ENCODE peak calls at places on chromosomes 13 and 19, in eight cellular contexts. One of them, this sample, is unnamed.
A peak's percentile ranks its signal among the peaks of the same experiment; 100 is the strongest.

GRCh38 chr13:110506859-110507566 is 54.5 kb downstream of the RAB20 start:
- DNase-seq in neuronal stem cell: no peak
- DNase-seq in fibroblast of lung: peak; percentile 60
- DNase-seq in mammary epithelial cell: peak; percentile 13
- DNase-seq in endodermal cell: no peak
- DNase-seq in HCT116: no peak
- DNase-seq in NT2/D1: no peak
- DNase-seq in PC-3: peak; percentile 56
- DNase-seq in this sample: peak; percentile 94

GRCh38 chr13:114089751-114090400 is 42.5 kb downstream of the RASA3 start:
- DNase-seq in neuronal stem cell: no peak
- DNase-seq in fibroblast of lung: no peak
- DNase-seq in mammary epithelial cell: no peak
- DNase-seq in endodermal cell: peak; percentile 24
- DNase-seq in HCT116: no peak
- DNase-seq in NT2/D1: no peak
- DNase-seq in PC-3: no peak
- DNase-seq in this sample: no peak

GRCh38 chr19:2549701-2550191 is 73.8 kb downstream of the GADD45B start:
- DNase-seq in neuronal stem cell: no peak
- DNase-seq in fibroblast of lung: peak; percentile 93
- DNase-seq in mammary epithelial cell: peak; percentile 58
- DNase-seq in endodermal cell: no peak
- DNase-seq in HCT116: no peak
- DNase-seq in NT2/D1: no peak
- DNase-seq in PC-3: peak; percentile 76
- DNase-seq in this sample: peak; percentile 64

GRCh38 chr13:20609145-20609544 is 42.2 kb downstream of the IFT88 start:
- DNase-seq in neuronal stem cell: no peak
- DNase-seq in fibroblast of lung: peak; percentile 87
- DNase-seq in mammary epithelial cell: peak; percentile 66
- DNase-seq in endodermal cell: no peak
- DNase-seq in HCT116: no peak
- DNase-seq in NT2/D1: no peak
- DNase-seq in PC-3: peak; percentile 70
- DNase-seq in this sample: no peak

GRCh38 chr19:13033819-13034611 is 38.7 kb downstream of the NFIX start:
- DNase-seq in neuronal stem cell: no peak
- DNase-seq in fibroblast of lung: peak; percentile 59
- DNase-seq in mammary epithelial cell: peak; percentile 68
- DNase-seq in endodermal cell: peak; percentile 91
- DNase-seq in HCT116: peak; percentile 39
- DNase-seq in NT2/D1: no peak
- DNase-seq in PC-3: peak; percentile 79
- DNase-seq in this sample: peak; percentile 89

GRCh38 chr19:14479309-14479984 is 4.3 kb upstream of the PTGER1 start:
- DNase-seq in neuronal stem cell: no peak
- DNase-seq in fibroblast of lung: no peak
- DNase-seq in mammary epithelial cell: no peak
- DNase-seq in endodermal cell: no peak
- DNase-seq in HCT116: no peak
- DNase-seq in NT2/D1: no peak
- DNase-seq in PC-3: no peak
- DNase-seq in this sample: no peak

GRCh38 chr19:5440299-5440698 is 14.9 kb upstream of the ZNRF4 start:
- DNase-seq in neuronal stem cell: no peak
- DNase-seq in fibroblast of lung: no peak
- DNase-seq in mammary epithelial cell: no peak
- DNase-seq in endodermal cell: no peak
- DNase-seq in HCT116: no peak
- DNase-seq in NT2/D1: no peak
- DNase-seq in PC-3: no peak
- DNase-seq in this sample: no peak

GRCh38 chr13:42170029-42170428 is 101.9 kb upstream of the AKAP11 start:
- DNase-seq in neuronal stem cell: peak; percentile 45
- DNase-seq in fibroblast of lung: no peak
- DNase-seq in mammary epithelial cell: no peak
- DNase-seq in endodermal cell: peak; percentile 82
- DNase-seq in HCT116: no peak
- DNase-seq in NT2/D1: peak; percentile 66
- DNase-seq in PC-3: no peak
- DNase-seq in this sample: no peak

GRCh38 chr13:84917252-84917878 is 881.9 kb downstream of the SLITRK6 start:
- DNase-seq in neuronal stem cell: no peak
- DNase-seq in fibroblast of lung: peak; percentile 63
- DNase-seq in mammary epithelial cell: peak; percentile 4
- DNase-seq in endodermal cell: no peak
- DNase-seq in HCT116: no peak
- DNase-seq in NT2/D1: no peak
- DNase-seq in PC-3: peak; percentile 60
- DNase-seq in this sample: no peak

GRCh38 chr19:3979674-3980352 is 5.5 kb downstream of the EEF2 start:
- DNase-seq in neuronal stem cell: no peak
- DNase-seq in fibroblast of lung: no peak
- DNase-seq in mammary epithelial cell: no peak
- DNase-seq in endodermal cell: peak; percentile 53
- DNase-seq in HCT116: no peak
- DNase-seq in NT2/D1: no peak
- DNase-seq in PC-3: no peak
- DNase-seq in this sample: no peak

GRCh38 chr19:32101206-32101605 is 244.2 kb upstream of the ZNF507 start:
- DNase-seq in neuronal stem cell: no peak
- DNase-seq in fibroblast of lung: no peak
- DNase-seq in mammary epithelial cell: no peak
- DNase-seq in endodermal cell: no peak
- DNase-seq in HCT116: no peak
- DNase-seq in NT2/D1: no peak
- DNase-seq in PC-3: no peak
- DNase-seq in this sample: no peak

GRCh38 chr13:112984954-112985802 is 16.2 kb downstream of the MCF2L start:
- DNase-seq in neuronal stem cell: no peak
- DNase-seq in fibroblast of lung: no peak
- DNase-seq in mammary epithelial cell: no peak
- DNase-seq in endodermal cell: no peak
- DNase-seq in HCT116: no peak
- DNase-seq in NT2/D1: no peak
- DNase-seq in PC-3: no peak
- DNase-seq in this sample: peak; percentile 85

GRCh38 chr19:51702754-51703654 is 9.9 kb downstream of the SPACA6 start:
- DNase-seq in neuronal stem cell: no peak
- DNase-seq in fibroblast of lung: no peak
- DNase-seq in mammary epithelial cell: no peak
- DNase-seq in endodermal cell: peak; percentile 92
- DNase-seq in HCT116: no peak
- DNase-seq in NT2/D1: no peak
- DNase-seq in PC-3: no peak
- DNase-seq in this sample: peak; percentile 70

GRCh38 chr13:108352599-108352998 is 83.1 kb downstream of the TNFSF13B start:
- DNase-seq in neuronal stem cell: no peak
- DNase-seq in fibroblast of lung: no peak
- DNase-seq in mammary epithelial cell: no peak
- DNase-seq in endodermal cell: no peak
- DNase-seq in HCT116: no peak
- DNase-seq in NT2/D1: no peak
- DNase-seq in PC-3: no peak
- DNase-seq in this sample: no peak

GRCh38 chr19:10712041-10712440 is 5.8 kb upstream of the DNM2 start:
- DNase-seq in neuronal stem cell: no peak
- DNase-seq in fibroblast of lung: no peak
- DNase-seq in mammary epithelial cell: no peak
- DNase-seq in endodermal cell: peak; percentile 81
- DNase-seq in HCT116: no peak
- DNase-seq in NT2/D1: no peak
- DNase-seq in PC-3: no peak
- DNase-seq in this sample: peak; percentile 55

GRCh38 chr19:35995655-35995993 is 636 bp downstream of the SDHAF1 start:
- DNase-seq in neuronal stem cell: no peak
- DNase-seq in fibroblast of lung: peak; percentile 11
- DNase-seq in mammary epithelial cell: peak; percentile 44
- DNase-seq in endodermal cell: peak; percentile 87
- DNase-seq in HCT116: no peak
- DNase-seq in NT2/D1: no peak
- DNase-seq in PC-3: peak; percentile 40
- DNase-seq in this sample: peak; percentile 56

GRCh38 chr13:35716186-35716585 is 239.7 kb upstream of the MAB21L1 start:
- DNase-seq in neuronal stem cell: no peak
- DNase-seq in fibroblast of lung: peak; percentile 55
- DNase-seq in mammary epithelial cell: no peak
- DNase-seq in endodermal cell: no peak
- DNase-seq in HCT116: no peak
- DNase-seq in NT2/D1: no peak
- DNase-seq in PC-3: peak; percentile 74
- DNase-seq in this sample: no peak

GRCh38 chr19:50330365-50331078 is 1.3 kb upstream of the KCNC3 start:
- DNase-seq in neuronal stem cell: peak; percentile 95
- DNase-seq in fibroblast of lung: no peak
- DNase-seq in mammary epithelial cell: no peak
- DNase-seq in endodermal cell: peak; percentile 97
- DNase-seq in HCT116: peak; percentile 53
- DNase-seq in NT2/D1: no peak
- DNase-seq in PC-3: peak; percentile 80
- DNase-seq in this sample: peak; percentile 76
- H3K9ac ChIP-seq in neuronal stem cell: peak overlapping the region; percentile 22
- H3K9ac ChIP-seq in fibroblast of lung: no peak overlapping the region
- H3K9ac ChIP-seq in mammary epithelial cell: no peak overlapping the region
- H3K9ac ChIP-seq in endodermal cell: no peak overlapping the region
- H3K9ac ChIP-seq in HCT116: peak overlapping the region; percentile 49
- H3K9ac ChIP-seq in NT2/D1: peak overlapping the region; percentile 71
- H3K9ac ChIP-seq in PC-3: no peak overlapping the region
- H3K9ac ChIP-seq in this sample: no peak overlapping the region

GRCh38 chr19:19524053-19524452 is 4.7 kb upstream of the YJEFN3 start:
- DNase-seq in neuronal stem cell: no peak
- DNase-seq in fibroblast of lung: no peak
- DNase-seq in mammary epithelial cell: no peak
- DNase-seq in endodermal cell: no peak
- DNase-seq in HCT116: no peak
- DNase-seq in NT2/D1: no peak
- DNase-seq in PC-3: no peak
- DNase-seq in this sample: no peak

GRCh38 chr19:19526581-19527370 is 1.9 kb upstream of the YJEFN3 start:
- DNase-seq in neuronal stem cell: no peak
- DNase-seq in fibroblast of lung: no peak
- DNase-seq in mammary epithelial cell: no peak
- DNase-seq in endodermal cell: no peak
- DNase-seq in HCT116: no peak
- DNase-seq in NT2/D1: no peak
- DNase-seq in PC-3: no peak
- DNase-seq in this sample: no peak

GRCh38 chr19:19527674-19528625 is 761 bp upstream of the YJEFN3 start:
- DNase-seq in neuronal stem cell: no peak
- DNase-seq in fibroblast of lung: no peak
- DNase-seq in mammary epithelial cell: no peak
- DNase-seq in endodermal cell: no peak
- DNase-seq in HCT116: no peak
- DNase-seq in NT2/D1: no peak
- DNase-seq in PC-3: no peak
- DNase-seq in this sample: no peak

GRCh38 chr19:19527371-19527656 is 1.4 kb upstream of the YJEFN3 start:
- DNase-seq in neuronal stem cell: no peak
- DNase-seq in fibroblast of lung: no peak
- DNase-seq in mammary epithelial cell: no peak
- DNase-seq in endodermal cell: no peak
- DNase-seq in HCT116: no peak
- DNase-seq in NT2/D1: no peak
- DNase-seq in PC-3: no peak
- DNase-seq in this sample: no peak

GRCh38 chr19:19525611-19526380 is 2.9 kb upstream of the YJEFN3 start:
- DNase-seq in neuronal stem cell: no peak
- DNase-seq in fibroblast of lung: no peak
- DNase-seq in mammary epithelial cell: no peak
- DNase-seq in endodermal cell: no peak
- DNase-seq in HCT116: no peak
- DNase-seq in NT2/D1: no peak
- DNase-seq in PC-3: no peak
- DNase-seq in this sample: no peak
- H3K4me3 ChIP-seq in neuronal stem cell: no peak overlapping the region
- H3K4me3 ChIP-seq in fibroblast of lung: no peak overlapping the region
- H3K4me3 ChIP-seq in mammary epithelial cell: no peak overlapping the region
- H3K4me3 ChIP-seq in endodermal cell: no peak overlapping the region
- H3K4me3 ChIP-seq in HCT116: no peak overlapping the region
- H3K4me3 ChIP-seq in NT2/D1: no peak overlapping the region
- H3K4me3 ChIP-seq in PC-3: no peak overlapping the region
- H3K4me3 ChIP-seq in this sample: no peak overlapping the region

GRCh38 chr13:50123002-50123401 is 107.8 kb downstream of the KCNRG start:
- DNase-seq in neuronal stem cell: no peak
- DNase-seq in fibroblast of lung: no peak
- DNase-seq in mammary epithelial cell: no peak
- DNase-seq in endodermal cell: no peak
- DNase-seq in HCT116: no peak
- DNase-seq in NT2/D1: no peak
- DNase-seq in PC-3: no peak
- DNase-seq in this sample: no peak
- H3K4me1 ChIP-seq in neuronal stem cell: peaks cover 11% of the 10 kb centered on the region
- H3K4me1 ChIP-seq in fibroblast of lung: no peaks in the 10 kb centered on the region
- H3K4me1 ChIP-seq in mammary epithelial cell: peaks cover 16% of the 10 kb centered on the region
- H3K4me1 ChIP-seq in endodermal cell: peaks cover 17% of the 10 kb centered on the region
- H3K4me1 ChIP-seq in HCT116: peaks cover 17% of the 10 kb centered on the region
- H3K4me1 ChIP-seq in NT2/D1: peaks cover 2% of the 10 kb centered on the region
- H3K4me1 ChIP-seq in PC-3: peaks cover 10% of the 10 kb centered on the region
- H3K4me1 ChIP-seq in this sample: peaks cover 13% of the 10 kb centered on the region

GRCh38 chr19:6767357-6768235 is at the start of gene SH2D3A:
- DNase-seq in neuronal stem cell: peak; percentile 57
- DNase-seq in fibroblast of lung: peak; percentile 34
- DNase-seq in mammary epithelial cell: peak; percentile 96
- DNase-seq in endodermal cell: peak; percentile 99
- DNase-seq in HCT116: peak; percentile 96
- DNase-seq in NT2/D1: peak; percentile 86
- DNase-seq in PC-3: peak; percentile 99
- DNase-seq in this sample: peak; percentile 98
- H3K9ac ChIP-seq in neuronal stem cell: peak within 1 kb of the TSS; percentile 30
- H3K9ac ChIP-seq in fibroblast of lung: no peak within 1 kb of the TSS
- H3K9ac ChIP-seq in mammary epithelial cell: peak within 1 kb of the TSS; percentile 99
- H3K9ac ChIP-seq in endodermal cell: peak within 1 kb of the TSS; percentile 57
- H3K9ac ChIP-seq in HCT116: peak within 1 kb of the TSS; percentile 77
- H3K9ac ChIP-seq in NT2/D1: peak within 1 kb of the TSS; percentile 88
- H3K9ac ChIP-seq in PC-3: peak within 1 kb of the TSS; percentile 88
- H3K9ac ChIP-seq in this sample: peak within 1 kb of the TSS; percentile 82

GRCh38 chr19:16457195-16457953 is 14.4 kb downstream of the EPS15L1 start:
- DNase-seq in neuronal stem cell: no peak
- DNase-seq in fibroblast of lung: peak; percentile 56
- DNase-seq in mammary epithelial cell: peak; percentile 54
- DNase-seq in endodermal cell: peak; percentile 67
- DNase-seq in HCT116: no peak
- DNase-seq in NT2/D1: no peak
- DNase-seq in PC-3: peak; percentile 5
- DNase-seq in this sample: no peak
- H3K4me3 ChIP-seq in neuronal stem cell: no peak overlapping the region
- H3K4me3 ChIP-seq in fibroblast of lung: no peak overlapping the region
- H3K4me3 ChIP-seq in mammary epithelial cell: no peak overlapping the region
- H3K4me3 ChIP-seq in endodermal cell: no peak overlapping the region
- H3K4me3 ChIP-seq in HCT116: no peak overlapping the region
- H3K4me3 ChIP-seq in NT2/D1: no peak overlapping the region
- H3K4me3 ChIP-seq in PC-3: no peak overlapping the region
- H3K4me3 ChIP-seq in this sample: no peak overlapping the region

GRCh38 chr13:39451860-39452301 is 151.1 kb downstream of the LHFPL6 start:
- DNase-seq in neuronal stem cell: no peak
- DNase-seq in fibroblast of lung: peak; percentile 58
- DNase-seq in mammary epithelial cell: no peak
- DNase-seq in endodermal cell: no peak
- DNase-seq in HCT116: no peak
- DNase-seq in NT2/D1: no peak
- DNase-seq in PC-3: no peak
- DNase-seq in this sample: no peak
- H3K4me1 ChIP-seq in neuronal stem cell: peaks cover 27% of the 10 kb centered on the region
- H3K4me1 ChIP-seq in fibroblast of lung: peaks cover 2% of the 10 kb centered on the region
- H3K4me1 ChIP-seq in mammary epithelial cell: no peaks in the 10 kb centered on the region
- H3K4me1 ChIP-seq in endodermal cell: no peaks in the 10 kb centered on the region
- H3K4me1 ChIP-seq in HCT116: no peaks in the 10 kb centered on the region
- H3K4me1 ChIP-seq in NT2/D1: no peaks in the 10 kb centered on the region
- H3K4me1 ChIP-seq in PC-3: no peaks in the 10 kb centered on the region
- H3K4me1 ChIP-seq in this sample: no peaks in the 10 kb centered on the region

GRCh38 chr19:38619361-38620174 is 580 bp downstream of the EIF3K start:
- DNase-seq in neuronal stem cell: no peak
- DNase-seq in fibroblast of lung: no peak
- DNase-seq in mammary epithelial cell: no peak
- DNase-seq in endodermal cell: peak; percentile 42
- DNase-seq in HCT116: no peak
- DNase-seq in NT2/D1: no peak
- DNase-seq in PC-3: no peak
- DNase-seq in this sample: no peak
- H3K9ac ChIP-seq in neuronal stem cell: peak overlapping the region; percentile 99
- H3K9ac ChIP-seq in fibroblast of lung: peak overlapping the region; percentile 86
- H3K9ac ChIP-seq in mammary epithelial cell: peak overlapping the region; percentile 94
- H3K9ac ChIP-seq in endodermal cell: peak overlapping the region; percentile 87
- H3K9ac ChIP-seq in HCT116: peak overlapping the region; percentile 95
- H3K9ac ChIP-seq in NT2/D1: peak overlapping the region; percentile 96
- H3K9ac ChIP-seq in PC-3: peak overlapping the region; percentile 98
- H3K9ac ChIP-seq in this sample: peak overlapping the region; percentile 99

This sample was measured in colonic mucosa.